ENCODE peak calls at places on chromosomes 16 and 17, in seven cellular contexts. T, N, Q, B, G, C and U are unnamed samples.

GRCh38 chr17:74272731-74273201 is 1.3 kb upstream of the DNAI2 start:
- DNase-seq in B (no peak), G (no peak), T (no peak), Q (no peak), C (peak; percentile 68), N (peak; percentile 45), U (no peak)

GRCh38 chr17:56502120-56502519 is 91.4 kb upstream of the NOG start:
- DNase-seq in B (no peak), C (no peak), N (no peak), T (no peak), Q (no peak), G (no peak), U (no peak)

GRCh38 chr17:4480929-4481898 is 17.5 kb upstream of the SPNS2 start:
- DNase-seq in C (no peak), N (no peak), Q (no peak), T (no peak), G (no peak), B (no peak), U (peak; percentile 43)

GRCh38 chr16:12260647-12261262 is 284.2 kb downstream of the SNX29 start:
- DNase-seq in C (peak; percentile 90), N (no peak), G (peak; percentile 64), B (peak; percentile 27), Q (no peak), T (no peak), U (no peak)

GRCh38 chr17:80816241-80817103 is 175.2 kb upstream of the CHMP6 start:
- DNase-seq in C (no peak), Q (no peak), N (no peak), G (no peak), B (no peak), T (no peak), U (no peak)

GRCh38 chr17:2138318-2138717 is 83.4 kb downstream of the HIC1 start:
- DNase-seq in Q (no peak), B (no peak), C (no peak), G (no peak), N (no peak), T (peak; percentile 79), U (no peak)

GRCh38 chr16:49081556-49081955 is 200.1 kb downstream of the CBLN1 start:
- DNase-seq in B (no peak), G (no peak), T (peak; percentile 44), N (no peak), Q (no peak), C (no peak), U (no peak)

GRCh38 chr17:18009609-18010420 is 29.2 kb downstream of the ATPAF2 start:
- DNase-seq in T (no peak), N (peak; percentile 52), C (no peak), B (no peak), Q (no peak), G (no peak), U (no peak)

GRCh38 chr16:87034317-87034716 is 282.9 kb downstream of the C16orf95 start:
- DNase-seq in Q (no peak), B (no peak), T (no peak), C (no peak), G (no peak), N (no peak), U (no peak)

GRCh38 chr16:54821731-54822130 is 108.9 kb upstream of the IRX5 start:
- DNase-seq in Q (no peak), G (no peak), B (no peak), N (no peak), T (no peak), C (no peak), U (no peak)

GRCh38 chr17:64442550-64442971 is 6.4 kb upstream of the MILR1 start:
- DNase-seq in Q (no peak), T (no peak), N (no peak), G (no peak), C (no peak), B (no peak), U (no peak)

GRCh38 chr16:79599256-79599836 is 1.2 kb downstream of the MAF start:
- DNase-seq in Q (peak; percentile 74), T (peak; percentile 2), N (peak; percentile 29), G (peak; percentile 16), C (no peak), B (peak; percentile 55), U (peak; percentile 33)

GRCh38 chr17:36825113-36825955 is 111.9 kb upstream of the LHX1 start:
- DNase-seq in C (no peak), B (no peak), N (no peak), G (no peak), Q (no peak), T (no peak), U (no peak)

GRCh38 chr16:4388275-4389021 is 16.8 kb downstream of the VASN start:
- DNase-seq in N (peak; percentile 51), T (peak; percentile 56), C (peak; percentile 77), Q (no peak), B (peak; percentile 27), G (no peak), U (no peak)

GRCh38 chr16:50838165-50838564 is 96.3 kb downstream of the CYLD start:
- DNase-seq in B (no peak), N (no peak), G (no peak), C (no peak), T (peak; percentile 16), Q (no peak), U (no peak)

GRCh38 chr17:64213995-64214507 is 49.0 kb downstream of the TEX2 start:
- DNase-seq in B (no peak), C (no peak), N (no peak), Q (peak; percentile 61), G (no peak), T (peak; percentile 29), U (no peak)

GRCh38 chr16:54921229-54921824 is 9.3 kb upstream of the IRX5 start:
- DNase-seq in B (no peak), C (no peak), N (no peak), T (peak; percentile 51), Q (peak; percentile 61), G (no peak), U (no peak)

GRCh38 chr17:15920758-15921239 is 24.1 kb upstream of the ADORA2B start:
- DNase-seq in G (peak; percentile 77), N (no peak), T (peak; percentile 99), B (no peak), Q (no peak), C (peak; percentile 78), U (no peak)

GRCh38 chr17:76076765-76077581 is 2.0 kb upstream of the ZACN start:
- DNase-seq in N (no peak), Q (no peak), B (no peak), G (no peak), T (no peak), C (peak; percentile 44), U (peak; percentile 41)

GRCh38 chr17:41697122-41697962 is 8.7 kb downstream of the EIF1 start:
- DNase-seq in T (no peak), G (no peak), Q (no peak), C (no peak), B (no peak), N (peak; percentile 73), U (no peak)

GRCh38 chr17:3801792-3802191 is 804 bp upstream of the ITGAE start:
- DNase-seq in N (no peak), Q (no peak), B (no peak), T (no peak), G (no peak), C (no peak), U (no peak)

GRCh38 chr17:57988301-57989010 is 402 bp upstream of the VEZF1 start:
- DNase-seq in B (no peak), G (peak; percentile 90), Q (peak; percentile 77), C (peak; percentile 66), T (peak; percentile 67), N (peak; percentile 82), U (peak; percentile 68)

GRCh38 chr17:17693253-17693954 is 12.1 kb downstream of the RAI1 start:
- DNase-seq in T (peak; percentile 81), B (peak; percentile 56), G (no peak), N (peak; percentile 70), C (peak; percentile 77), Q (peak; percentile 79), U (no peak)

GRCh38 chr17:9363440-9364350 is 211.9 kb downstream of the STX8 start:
- DNase-seq in N (no peak), Q (no peak), B (no peak), C (no peak), G (no peak), T (peak; percentile 67), U (peak; percentile 13)

GRCh38 chr16:66605177-66605999 is 884 bp downstream of the CMTM3 start:
- DNase-seq in C (peak; percentile 34), N (peak; percentile 74), Q (no peak), T (peak; percentile 50), G (peak; percentile 23), B (peak; percentile 68), U (peak; percentile 38)

GRCh38 chr17:63458478-63458877 is 12.4 kb upstream of the CYB561 start:
- DNase-seq in Q (no peak), T (no peak), G (no peak), B (no peak), C (no peak), N (no peak), U (no peak)

GRCh38 chr17:16013943-16014407 is 14.4 kb downstream of the TTC19 start:
- DNase-seq in T (peak; percentile 70), G (peak; percentile 48), Q (no peak), C (no peak), N (no peak), B (no peak), U (no peak)

GRCh38 chr17:82358467-82359350 is at the start of gene TEX19:
- DNase-seq in Q (peak; percentile 27), B (no peak), C (peak; percentile 58), G (peak; percentile 54), N (no peak), T (no peak), U (peak; percentile 21)

GRCh38 chr17:78889525-78889924 is 13.5 kb downstream of the CEP295NL start:
- DNase-seq in G (no peak), B (no peak), N (no peak), T (no peak), C (no peak), Q (no peak), U (peak; percentile 17)

GRCh38 chr16:56190903-56191806 is at the start of gene GNAO1:
- DNase-seq in Q (peak; percentile 86), C (peak; percentile 72), N (peak; percentile 81), G (peak; percentile 46), T (peak; percentile 81), B (peak; percentile 73), U (peak; percentile 46)

GRCh38 chr17:44000141-44000860 is 4.1 kb upstream of the NAGS start:
- DNase-seq in T (no peak), B (no peak), Q (no peak), G (no peak), C (no peak), N (no peak), U (no peak)

GRCh38 chr17:64133546-64134215 is 3.7 kb upstream of the ERN1 start:
- DNase-seq in T (peak; percentile 72), Q (peak; percentile 74), B (peak; percentile 19), G (peak; percentile 79), C (peak; percentile 60), N (no peak), U (peak; percentile 21)

GRCh38 chr16:71443714-71444113 is 1.9 kb upstream of the TLE7 start:
- DNase-seq in N (no peak), T (no peak), C (no peak), B (no peak), Q (no peak), G (no peak), U (no peak)

GRCh38 chr17:5464717-5465507 is 3.9 kb downstream of the DHX33 start:
- DNase-seq in C (no peak), T (no peak), Q (no peak), G (no peak), B (no peak), N (no peak), U (no peak)

GRCh38 chr17:52064791-52065211 is 93.7 kb downstream of the CA10 start:
- DNase-seq in G (no peak), C (no peak), T (peak; percentile 15), N (no peak), Q (no peak), B (no peak), U (no peak)